ENCODE peak calls at places on chromosomes 6 and 20, in four cellular contexts. A, S, Q and Z are unnamed samples.

GRCh38 chr20:21520702-21521595 is 7.1 kb upstream of the NKX2-2 start:
- DNase-seq in Q (peak; percentile 71), A (no peak), S (no peak), Z (no peak)

GRCh38 chr6:40425192-40425919 is 161.8 kb downstream of the LRFN2 start:
- DNase-seq in Q (peak; percentile 86), A (no peak), S (no peak), Z (no peak)

GRCh38 chr6:150894935-150895686 is 29.6 kb downstream of the MTHFD1L start:
- DNase-seq in Q (peak; percentile 55), A (no peak), S (no peak), Z (peak; percentile 15)

GRCh38 chr20:43459022-43459942 is 1.6 kb downstream of the SRSF6 start:
- DNase-seq in Q (no peak), A (no peak), S (no peak), Z (no peak)

GRCh38 chr20:24316731-24317130 is 152.7 kb upstream of the SYNDIG1 start:
- DNase-seq in S (no peak), Q (no peak), A (no peak), Z (no peak)

GRCh38 chr20:48761023-48761785 is 66.6 kb downstream of the PREX1 start:
- DNase-seq in Q (no peak), S (no peak), A (peak; percentile 12), Z (peak; percentile 87)

GRCh38 chr6:157984686-157985225 is 3.1 kb downstream of the SYNJ2 start:
- DNase-seq in Q (no peak), A (peak; percentile 56), S (no peak), Z (peak; percentile 52)

GRCh38 chr6:163249651-163250101 is 164.8 kb upstream of the QKI start:
- DNase-seq in A (no peak), Q (no peak), S (no peak), Z (no peak)

GRCh38 chr20:64114356-64114971 is 7.1 kb upstream of the NPBWR2 start:
- DNase-seq in S (no peak), A (peak; percentile 67), Q (no peak), Z (no peak)

GRCh38 chr6:83511901-83512681 is at the start of gene PRSS35:
- DNase-seq in S (no peak), A (peak; percentile 87), Q (no peak), Z (no peak)

GRCh38 chr20:20211274-20211987 is 156.5 kb upstream of the INSM1 start:
- DNase-seq in Q (peak; percentile 96), S (no peak), A (no peak), Z (no peak)

GRCh38 chr6:139519571-139520031 is 145.2 kb upstream of the CITED2 start:
- DNase-seq in S (no peak), A (no peak), Q (no peak), Z (no peak)

GRCh38 chr20:60058869-60059268 is 100.6 kb downstream of the CDH26 start:
- DNase-seq in A (no peak), S (no peak), Q (no peak), Z (peak; percentile 52)

GRCh38 chr6:28981391-28981832 is 23.7 kb downstream of the ZNF311 start:
- DNase-seq in S (peak; percentile 49), Q (peak; percentile 69), A (no peak), Z (peak; percentile 79)

GRCh38 chr6:34730006-34730405 is 27.3 kb upstream of the SNRPC start:
- DNase-seq in Q (peak; percentile 23), S (no peak), A (no peak), Z (no peak)

GRCh38 chr6:1365701-1366100 is 23.7 kb upstream of the FOXF2 start:
- DNase-seq in A (no peak), S (no peak), Q (no peak), Z (no peak)

GRCh38 chr6:43113431-43114260 is 37.5 kb downstream of the PTK7 start:
- DNase-seq in S (no peak), Q (peak; percentile 87), A (peak; percentile 75), Z (no peak)

GRCh38 chr6:18503187-18503586 is 116.0 kb downstream of the RNF144B start:
- DNase-seq in A (no peak), S (no peak), Q (no peak), Z (no peak)

GRCh38 chr20:51800769-51801219 is 1.5 kb downstream of the SALL4 start:
- DNase-seq in S (no peak), Q (no peak), A (no peak), Z (no peak)

GRCh38 chr6:7051780-7052440 is 55.9 kb upstream of the RREB1 start:
- DNase-seq in S (peak; percentile 25), A (peak; percentile 84), Q (peak; percentile 39), Z (peak; percentile 83)

GRCh38 chr6:54366647-54367327 is 58.5 kb downstream of the TINAG start:
- DNase-seq in Q (no peak), A (no peak), S (no peak), Z (no peak)

GRCh38 chr20:57006411-57007170 is 259.9 kb downstream of the BMP7 start:
- DNase-seq in A (no peak), S (no peak), Q (no peak), Z (no peak)

GRCh38 chr20:63074182-63074581 is 67.4 kb upstream of the BHLHE23 start:
- DNase-seq in Q (no peak), S (no peak), A (peak; percentile 50), Z (no peak)

GRCh38 chr6:2855061-2855519 is 13.4 kb upstream of the SERPINB1 start:
- DNase-seq in S (no peak), Q (no peak), A (no peak), Z (no peak)

GRCh38 chr6:116877743-116878142 is 701 bp downstream of the RFX6 start:
- DNase-seq in Q (no peak), S (no peak), A (no peak), Z (no peak)

GRCh38 chr20:20837574-20838021 is 125.2 kb upstream of the RALGAPA2 start:
- DNase-seq in Q (peak; percentile 72), A (no peak), S (no peak), Z (peak; percentile 41)

GRCh38 chr6:99603421-99604160 is 3.0 kb upstream of the PRDM13 start:
- DNase-seq in Q (no peak), A (no peak), S (no peak), Z (no peak)

GRCh38 chr6:110606151-110606550 is 129.7 kb upstream of the SLC22A16 start:
- DNase-seq in A (no peak), Q (no peak), S (no peak), Z (no peak)

GRCh38 chr6:93017626-93018025 is 401.7 kb downstream of the EPHA7 start:
- DNase-seq in A (no peak), Q (no peak), S (no peak), Z (no peak)

GRCh38 chr6:154039231-154039842 is at the start of gene OPRM1:
- DNase-seq in Q (no peak), A (peak; percentile 78), S (no peak), Z (peak; percentile 26)

GRCh38 chr6:5679696-5680494 is 326.8 kb downstream of the NRN1 start:
- DNase-seq in S (no peak), A (no peak), Q (no peak), Z (no peak)

GRCh38 chr20:59028812-59029211 is 3.3 kb downstream of the ATP5F1E start:
- DNase-seq in Q (no peak), A (no peak), S (no peak), Z (no peak)

GRCh38 chr20:961768-962167 is 40.3 kb downstream of the RSPO4 start:
- DNase-seq in Q (no peak), S (no peak), A (no peak), Z (no peak)

GRCh38 chr6:152160346-152160745 is 352.9 kb downstream of the ESR1 start:
- DNase-seq in Q (no peak), A (no peak), S (no peak), Z (no peak)

GRCh38 chr20:57342829-57343228 is 8.2 kb upstream of the RAE1 start:
- DNase-seq in S (no peak), A (no peak), Q (no peak), Z (no peak)

GRCh38 chr20:54646156-54646517 is 170.7 kb downstream of the DOK5 start:
- DNase-seq in Q (no peak), A (no peak), S (no peak), Z (no peak)